ENCODE peak calls at places on chromosomes 6 and 20, in nine cellular contexts. One of them, this sample, is unnamed.

GRCh38 chr6:1175877-1176276 is 136.0 kb upstream of the FOXQ1 start:
- DNase-seq in neural progenitor cell: no peak
- DNase-seq in lower lobe of right lung: no peak
- DNase-seq in endothelial cell of umbilical vein: no peak
- DNase-seq in NCI-H2171: no peak
- DNase-seq in NCI-H1417: no peak
- DNase-seq in amniotic epithelial cell: no peak
- DNase-seq in HS-27A: no peak
- DNase-seq in right cardiac atrium: no peak
- DNase-seq in this sample: no peak

GRCh38 chr6:72246926-72247325 is 360.6 kb downstream of the RIMS1 start:
- DNase-seq in endothelial cell of umbilical vein: no peak
- DNase-seq in NCI-H1417: no peak
- DNase-seq in amniotic epithelial cell: peak; percentile 8
- DNase-seq in HS-27A: no peak
- DNase-seq in NCI-H2171: no peak
- DNase-seq in neural progenitor cell: peak; percentile 27
- DNase-seq in right cardiac atrium: no peak
- DNase-seq in lower lobe of right lung: no peak
- DNase-seq in this sample: no peak

GRCh38 chr6:157226026-157226639 is 97.2 kb downstream of the TMEM242 start:
- DNase-seq in endothelial cell of umbilical vein: peak; percentile 12
- DNase-seq in lower lobe of right lung: no peak
- DNase-seq in neural progenitor cell: no peak
- DNase-seq in right cardiac atrium: no peak
- DNase-seq in amniotic epithelial cell: peak; percentile 94
- DNase-seq in NCI-H1417: no peak
- DNase-seq in NCI-H2171: no peak
- DNase-seq in HS-27A: no peak
- DNase-seq in this sample: no peak

GRCh38 chr20:5090191-5090590 is 29.6 kb downstream of the PCNA start:
- DNase-seq in NCI-H2171: no peak
- DNase-seq in neural progenitor cell: no peak
- DNase-seq in lower lobe of right lung: no peak
- DNase-seq in right cardiac atrium: no peak
- DNase-seq in HS-27A: no peak
- DNase-seq in amniotic epithelial cell: no peak
- DNase-seq in endothelial cell of umbilical vein: peak; percentile 44
- DNase-seq in NCI-H1417: no peak
- DNase-seq in this sample: no peak

GRCh38 chr6:89951574-89952360 is 57.5 kb downstream of the GJA10 start:
- DNase-seq in neural progenitor cell: peak; percentile 62
- DNase-seq in lower lobe of right lung: no peak
- DNase-seq in endothelial cell of umbilical vein: no peak
- DNase-seq in HS-27A: no peak
- DNase-seq in amniotic epithelial cell: peak; percentile 82
- DNase-seq in right cardiac atrium: no peak
- DNase-seq in NCI-H1417: no peak
- DNase-seq in NCI-H2171: no peak
- DNase-seq in this sample: no peak

GRCh38 chr20:44810061-44810390 is 320 bp downstream of the RIMS4 start:
- DNase-seq in amniotic epithelial cell: no peak
- DNase-seq in endothelial cell of umbilical vein: no peak
- DNase-seq in right cardiac atrium: peak; percentile 47
- DNase-seq in HS-27A: no peak
- DNase-seq in NCI-H2171: no peak
- DNase-seq in lower lobe of right lung: no peak
- DNase-seq in NCI-H1417: no peak
- DNase-seq in neural progenitor cell: no peak
- DNase-seq in this sample: no peak

GRCh38 chr6:141463237-141463977 is 669.3 kb upstream of the GJE1 start:
- DNase-seq in NCI-H1417: no peak
- DNase-seq in NCI-H2171: no peak
- DNase-seq in lower lobe of right lung: no peak
- DNase-seq in endothelial cell of umbilical vein: no peak
- DNase-seq in neural progenitor cell: no peak
- DNase-seq in right cardiac atrium: no peak
- DNase-seq in HS-27A: no peak
- DNase-seq in amniotic epithelial cell: peak; percentile 61
- DNase-seq in this sample: no peak

GRCh38 chr6:53926505-53926904 is 131.7 kb downstream of the LRRC1 start:
- DNase-seq in right cardiac atrium: no peak
- DNase-seq in HS-27A: no peak
- DNase-seq in NCI-H2171: no peak
- DNase-seq in neural progenitor cell: no peak
- DNase-seq in lower lobe of right lung: no peak
- DNase-seq in NCI-H1417: no peak
- DNase-seq in endothelial cell of umbilical vein: peak; percentile 57
- DNase-seq in amniotic epithelial cell: peak; percentile 67
- DNase-seq in this sample: peak; percentile 47

GRCh38 chr20:57618091-57618765 is 2.0 kb downstream of the ZBP1 start:
- DNase-seq in lower lobe of right lung: peak; percentile 39
- DNase-seq in amniotic epithelial cell: no peak
- DNase-seq in HS-27A: no peak
- DNase-seq in NCI-H1417: peak; percentile 35
- DNase-seq in right cardiac atrium: no peak
- DNase-seq in endothelial cell of umbilical vein: no peak
- DNase-seq in neural progenitor cell: no peak
- DNase-seq in NCI-H2171: peak; percentile 33
- DNase-seq in this sample: peak; percentile 86

GRCh38 chr6:144151010-144151727 is 852 bp downstream of the STX11 start:
- DNase-seq in right cardiac atrium: no peak
- DNase-seq in HS-27A: no peak
- DNase-seq in endothelial cell of umbilical vein: peak; percentile 64
- DNase-seq in NCI-H1417: no peak
- DNase-seq in lower lobe of right lung: peak; percentile 50
- DNase-seq in NCI-H2171: no peak
- DNase-seq in amniotic epithelial cell: peak; percentile 5
- DNase-seq in neural progenitor cell: peak; percentile 15
- DNase-seq in this sample: peak; percentile 7

GRCh38 chr6:72418495-72418894 is 203.4 kb upstream of the KCNQ5 start:
- DNase-seq in HS-27A: peak; percentile 59
- DNase-seq in neural progenitor cell: peak; percentile 32
- DNase-seq in NCI-H1417: no peak
- DNase-seq in amniotic epithelial cell: peak; percentile 85
- DNase-seq in right cardiac atrium: no peak
- DNase-seq in lower lobe of right lung: no peak
- DNase-seq in endothelial cell of umbilical vein: no peak
- DNase-seq in NCI-H2171: no peak
- DNase-seq in this sample: no peak

GRCh38 chr20:558117-558516 is 14.5 kb upstream of the CSNK2A1 start:
- DNase-seq in endothelial cell of umbilical vein: no peak
- DNase-seq in NCI-H1417: no peak
- DNase-seq in right cardiac atrium: no peak
- DNase-seq in NCI-H2171: no peak
- DNase-seq in amniotic epithelial cell: no peak
- DNase-seq in lower lobe of right lung: no peak
- DNase-seq in neural progenitor cell: no peak
- DNase-seq in HS-27A: no peak
- DNase-seq in this sample: no peak

GRCh38 chr20:31560900-31561598 is 44.0 kb upstream of the ID1 start:
- DNase-seq in amniotic epithelial cell: peak; percentile 96
- DNase-seq in lower lobe of right lung: no peak
- DNase-seq in neural progenitor cell: no peak
- DNase-seq in HS-27A: peak; percentile 95
- DNase-seq in NCI-H1417: no peak
- DNase-seq in right cardiac atrium: peak; percentile 10
- DNase-seq in NCI-H2171: no peak
- DNase-seq in endothelial cell of umbilical vein: peak; percentile 92
- DNase-seq in this sample: peak; percentile 66

GRCh38 chr20:62792182-62792939 is 3.9 kb upstream of the MRGBP start:
- DNase-seq in HS-27A: no peak
- DNase-seq in endothelial cell of umbilical vein: no peak
- DNase-seq in amniotic epithelial cell: no peak
- DNase-seq in NCI-H1417: no peak
- DNase-seq in NCI-H2171: no peak
- DNase-seq in lower lobe of right lung: no peak
- DNase-seq in neural progenitor cell: no peak
- DNase-seq in right cardiac atrium: no peak
- DNase-seq in this sample: no peak

GRCh38 chr6:17167327-17167979 is 65.6 kb downstream of the STMND1 start:
- DNase-seq in lower lobe of right lung: peak; percentile 47
- DNase-seq in right cardiac atrium: peak; percentile 71
- DNase-seq in neural progenitor cell: peak; percentile 76
- DNase-seq in HS-27A: no peak
- DNase-seq in NCI-H2171: no peak
- DNase-seq in amniotic epithelial cell: peak; percentile 17
- DNase-seq in endothelial cell of umbilical vein: peak; percentile 46
- DNase-seq in NCI-H1417: peak; percentile 31
- DNase-seq in this sample: peak; percentile 26

GRCh38 chr20:44659931-44660330 is 8.4 kb upstream of the ADA start:
- DNase-seq in NCI-H1417: no peak
- DNase-seq in endothelial cell of umbilical vein: no peak
- DNase-seq in NCI-H2171: no peak
- DNase-seq in lower lobe of right lung: no peak
- DNase-seq in amniotic epithelial cell: no peak
- DNase-seq in HS-27A: no peak
- DNase-seq in neural progenitor cell: no peak
- DNase-seq in right cardiac atrium: no peak
- DNase-seq in this sample: no peak

GRCh38 chr6:2949536-2950083 is 21.8 kb downstream of the SERPINB6 start:
- DNase-seq in right cardiac atrium: peak; percentile 56
- DNase-seq in neural progenitor cell: no peak
- DNase-seq in endothelial cell of umbilical vein: no peak
- DNase-seq in HS-27A: no peak
- DNase-seq in amniotic epithelial cell: no peak
- DNase-seq in NCI-H1417: no peak
- DNase-seq in NCI-H2171: no peak
- DNase-seq in lower lobe of right lung: no peak
- DNase-seq in this sample: no peak

GRCh38 chr6:11428895-11429294 is 108.7 kb upstream of the TMEM170B start:
- DNase-seq in NCI-H1417: no peak
- DNase-seq in neural progenitor cell: peak; percentile 33
- DNase-seq in amniotic epithelial cell: peak; percentile 100
- DNase-seq in endothelial cell of umbilical vein: no peak
- DNase-seq in HS-27A: no peak
- DNase-seq in lower lobe of right lung: no peak
- DNase-seq in NCI-H2171: no peak
- DNase-seq in right cardiac atrium: no peak
- DNase-seq in this sample: no peak

GRCh38 chr6:82690283-82690682 is 326.7 kb downstream of the TPBG start:
- DNase-seq in HS-27A: no peak
- DNase-seq in amniotic epithelial cell: no peak
- DNase-seq in lower lobe of right lung: no peak
- DNase-seq in right cardiac atrium: no peak
- DNase-seq in neural progenitor cell: no peak
- DNase-seq in endothelial cell of umbilical vein: no peak
- DNase-seq in NCI-H2171: no peak
- DNase-seq in NCI-H1417: no peak
- DNase-seq in this sample: no peak

GRCh38 chr6:148944608-148945007 is 197.8 kb downstream of the UST start:
- DNase-seq in amniotic epithelial cell: no peak
- DNase-seq in endothelial cell of umbilical vein: no peak
- DNase-seq in right cardiac atrium: no peak
- DNase-seq in lower lobe of right lung: no peak
- DNase-seq in neural progenitor cell: no peak
- DNase-seq in NCI-H2171: no peak
- DNase-seq in NCI-H1417: no peak
- DNase-seq in HS-27A: no peak
- DNase-seq in this sample: no peak

GRCh38 chr20:36120991-36121390 is 33.5 kb upstream of the EPB41L1 start:
- DNase-seq in neural progenitor cell: no peak
- DNase-seq in NCI-H2171: no peak
- DNase-seq in amniotic epithelial cell: no peak
- DNase-seq in endothelial cell of umbilical vein: no peak
- DNase-seq in lower lobe of right lung: no peak
- DNase-seq in HS-27A: no peak
- DNase-seq in NCI-H1417: no peak
- DNase-seq in right cardiac atrium: no peak
- DNase-seq in this sample: no peak

GRCh38 chr6:56868687-56869086 is 86.2 kb upstream of the BEND6 start:
- DNase-seq in HS-27A: no peak
- DNase-seq in right cardiac atrium: no peak
- DNase-seq in neural progenitor cell: no peak
- DNase-seq in NCI-H1417: no peak
- DNase-seq in NCI-H2171: no peak
- DNase-seq in endothelial cell of umbilical vein: peak; percentile 91
- DNase-seq in amniotic epithelial cell: peak; percentile 80
- DNase-seq in lower lobe of right lung: no peak
- DNase-seq in this sample: peak; percentile 29

GRCh38 chr20:20079102-20079784 is 26.9 kb downstream of the CFAP61 start:
- DNase-seq in endothelial cell of umbilical vein: no peak
- DNase-seq in NCI-H2171: peak; percentile 78
- DNase-seq in HS-27A: no peak
- DNase-seq in neural progenitor cell: no peak
- DNase-seq in amniotic epithelial cell: no peak
- DNase-seq in lower lobe of right lung: no peak
- DNase-seq in right cardiac atrium: no peak
- DNase-seq in NCI-H1417: peak; percentile 44
- DNase-seq in this sample: no peak

GRCh38 chr6:110181131-110182027 is 1.2 kb downstream of the CDC40 start:
- DNase-seq in NCI-H2171: no peak
- DNase-seq in NCI-H1417: no peak
- DNase-seq in amniotic epithelial cell: no peak
- DNase-seq in right cardiac atrium: no peak
- DNase-seq in HS-27A: no peak
- DNase-seq in lower lobe of right lung: no peak
- DNase-seq in neural progenitor cell: no peak
- DNase-seq in endothelial cell of umbilical vein: peak; percentile 55
- DNase-seq in this sample: no peak

GRCh38 chr20:21101453-21102251 is 4.5 kb downstream of the LINC00237 start:
- DNase-seq in NCI-H2171: no peak
- DNase-seq in amniotic epithelial cell: no peak
- DNase-seq in NCI-H1417: no peak
- DNase-seq in endothelial cell of umbilical vein: no peak
- DNase-seq in right cardiac atrium: peak; percentile 56
- DNase-seq in HS-27A: no peak
- DNase-seq in lower lobe of right lung: no peak
- DNase-seq in neural progenitor cell: peak; percentile 75
- DNase-seq in this sample: peak; percentile 25

GRCh38 chr6:2478200-2478599 is 232.8 kb upstream of the GMDS start:
- DNase-seq in NCI-H2171: no peak
- DNase-seq in endothelial cell of umbilical vein: no peak
- DNase-seq in lower lobe of right lung: no peak
- DNase-seq in right cardiac atrium: peak; percentile 62
- DNase-seq in HS-27A: peak; percentile 41
- DNase-seq in NCI-H1417: no peak
- DNase-seq in amniotic epithelial cell: no peak
- DNase-seq in neural progenitor cell: no peak
- DNase-seq in this sample: no peak

GRCh38 chr6:3428700-3429099 is 28.1 kb downstream of the SLC22A23 start:
- DNase-seq in HS-27A: no peak
- DNase-seq in endothelial cell of umbilical vein: no peak
- DNase-seq in NCI-H1417: no peak
- DNase-seq in neural progenitor cell: no peak
- DNase-seq in amniotic epithelial cell: no peak
- DNase-seq in right cardiac atrium: no peak
- DNase-seq in NCI-H2171: no peak
- DNase-seq in lower lobe of right lung: no peak
- DNase-seq in this sample: no peak

GRCh38 chr6:48144024-48144423 is 33.0 kb upstream of the PTCHD4 start:
- DNase-seq in right cardiac atrium: no peak
- DNase-seq in endothelial cell of umbilical vein: no peak
- DNase-seq in amniotic epithelial cell: peak; percentile 81
- DNase-seq in NCI-H1417: no peak
- DNase-seq in HS-27A: no peak
- DNase-seq in neural progenitor cell: no peak
- DNase-seq in lower lobe of right lung: no peak
- DNase-seq in NCI-H2171: no peak
- DNase-seq in this sample: no peak

GRCh38 chr6:153956807-153957206 is 82.2 kb upstream of the OPRM1 start:
- DNase-seq in endothelial cell of umbilical vein: no peak
- DNase-seq in neural progenitor cell: no peak
- DNase-seq in HS-27A: no peak
- DNase-seq in right cardiac atrium: no peak
- DNase-seq in NCI-H1417: no peak
- DNase-seq in NCI-H2171: no peak
- DNase-seq in amniotic epithelial cell: peak; percentile 8
- DNase-seq in lower lobe of right lung: no peak
- DNase-seq in this sample: no peak

GRCh38 chr6:169424821-169425240 is 171.2 kb upstream of the THBS2 start:
- DNase-seq in right cardiac atrium: peak; percentile 58
- DNase-seq in lower lobe of right lung: no peak
- DNase-seq in HS-27A: no peak
- DNase-seq in NCI-H2171: no peak
- DNase-seq in NCI-H1417: no peak
- DNase-seq in endothelial cell of umbilical vein: no peak
- DNase-seq in neural progenitor cell: no peak
- DNase-seq in amniotic epithelial cell: peak; percentile 66
- DNase-seq in this sample: no peak

GRCh38 chr20:64188071-64188470 is 23.8 kb downstream of the MYT1 start:
- DNase-seq in NCI-H2171: no peak
- DNase-seq in lower lobe of right lung: peak; percentile 4
- DNase-seq in right cardiac atrium: no peak
- DNase-seq in HS-27A: no peak
- DNase-seq in NCI-H1417: no peak
- DNase-seq in neural progenitor cell: no peak
- DNase-seq in amniotic epithelial cell: no peak
- DNase-seq in endothelial cell of umbilical vein: no peak
- DNase-seq in this sample: no peak